ENCODE peak calls at places on chromosomes 4 and X, in ten cellular contexts. W is testis, D is esophagus squamous epithelium, C is adrenal gland, X is heart left ventricle, V is IMR-90, L is breast epithelium, O is GM12878, U is K562, E is spleen. N is an unnamed sample.

GRCh38 chr4:54484361-54484760 is 173.4 kb upstream of the KIT start:
- DNase-seq in L (no peak), U (no peak), X (no peak), O (no peak), C (no peak), E (no peak), V (no peak), W (no peak), D (no peak), N (no peak)

GRCh38 chr4:139229534-139230039 is 50.4 kb downstream of the MGARP start:
- DNase-seq in U (peak; percentile 61), O (no peak), L (no peak), D (no peak), W (peak; percentile 20), X (no peak), E (no peak), V (peak; percentile 68), C (no peak), N (no peak)

GRCh38 chrX:22629105-22629725 is 356.5 kb downstream of the CBLL2 start:
- DNase-seq in L (no peak), W (no peak), X (no peak), C (no peak), D (no peak), V (peak; percentile 74), E (no peak), O (no peak), U (no peak), N (no peak)

GRCh38 chr4:123415977-123416376 is 19.4 kb downstream of the SPRY1 start:
- DNase-seq in V (peak; percentile 45), D (no peak), W (no peak), L (no peak), O (no peak), U (peak; percentile 37), C (no peak), X (no peak), E (no peak), N (no peak)

GRCh38 chrX:103183912-103184311 is 31.0 kb upstream of the BEX4 start:
- DNase-seq in X (no peak), D (no peak), O (no peak), U (no peak), W (no peak), L (no peak), C (no peak), E (no peak), V (no peak), N (no peak)

GRCh38 chr4:156949373-156949814 is 22.2 kb downstream of the PDGFC start:
- DNase-seq in X (no peak), O (no peak), D (no peak), V (peak; percentile 80), E (no peak), W (no peak), L (no peak), C (no peak), U (no peak), N (no peak)

GRCh38 chr4:4625488-4625887 is 83.6 kb upstream of the STX18 start:
- DNase-seq in X (no peak), U (no peak), V (peak; percentile 84), O (no peak), D (no peak), C (no peak), W (no peak), L (no peak), E (no peak), N (no peak)

GRCh38 chrX:116238866-116239265 is 68.3 kb downstream of the AGTR2 start:
- DNase-seq in V (no peak), E (no peak), W (no peak), O (no peak), L (no peak), U (no peak), C (no peak), X (no peak), D (no peak), N (no peak)

GRCh38 chr4:125070869-125071268 is 243.9 kb upstream of the FAT4 start:
- DNase-seq in V (no peak), E (no peak), W (peak; percentile 28), U (no peak), O (no peak), X (no peak), L (no peak), D (no peak), C (no peak), N (no peak)

GRCh38 chr4:184331155-184331995 is 113.7 kb upstream of the ENPP6 start:
- DNase-seq in U (no peak), X (peak; percentile 50), W (peak; percentile 40), V (peak; percentile 23), L (peak; percentile 78), C (peak; percentile 89), E (no peak), D (no peak), O (no peak), N (no peak)

GRCh38 chr4:184337907-184338306 is 120.2 kb upstream of the ENPP6 start:
- DNase-seq in V (no peak), L (no peak), X (no peak), D (no peak), O (no peak), U (no peak), C (no peak), E (no peak), W (no peak), N (no peak)

GRCh38 chr4:184330008-184330400 is 112.3 kb upstream of the ENPP6 start:
- DNase-seq in V (peak; percentile 40), O (peak; percentile 90), U (no peak), E (peak; percentile 88), X (no peak), C (peak; percentile 75), D (peak; percentile 11), W (peak; percentile 37), L (no peak), N (peak; percentile 81)

DNA sequence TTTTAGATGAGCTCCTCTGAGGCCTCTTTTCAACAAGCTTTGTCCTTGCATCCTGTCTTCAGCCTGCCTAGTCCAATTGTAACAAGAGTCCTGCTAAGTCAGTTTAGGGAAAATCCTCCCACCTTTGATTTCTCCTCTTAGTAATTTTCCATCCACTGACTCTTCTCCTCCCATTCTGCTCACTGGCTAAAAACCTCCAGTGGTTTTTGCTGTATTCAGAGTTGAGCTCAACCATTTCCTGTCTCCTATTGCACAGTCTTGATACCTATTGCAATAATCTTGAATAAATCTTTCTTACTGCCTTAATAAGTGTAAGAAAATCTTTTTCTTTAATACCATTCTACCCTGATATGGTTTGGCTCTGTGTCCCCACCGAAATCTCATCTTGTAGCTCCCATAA is 117.8 kb upstream of the ENPP6 start:
- DNase-seq in O (no peak), V (peak; percentile 41), X (no peak), C (no peak), E (no peak), D (no peak), L (no peak), W (no peak), U (no peak), N (no peak)
- H3K36me3 ChIP-seq in O (peaks cover 2% of the 10 kb centered on the region), V (no peaks in the 10 kb centered on the region), X (no peaks in the 10 kb centered on the region), C (no peaks in the 10 kb centered on the region), E (no peaks in the 10 kb centered on the region), D (no peaks in the 10 kb centered on the region), L (no peaks in the 10 kb centered on the region), W (no peaks in the 10 kb centered on the region), U (no peaks in the 10 kb centered on the region), N (no peaks in the 10 kb centered on the region)

DNA sequence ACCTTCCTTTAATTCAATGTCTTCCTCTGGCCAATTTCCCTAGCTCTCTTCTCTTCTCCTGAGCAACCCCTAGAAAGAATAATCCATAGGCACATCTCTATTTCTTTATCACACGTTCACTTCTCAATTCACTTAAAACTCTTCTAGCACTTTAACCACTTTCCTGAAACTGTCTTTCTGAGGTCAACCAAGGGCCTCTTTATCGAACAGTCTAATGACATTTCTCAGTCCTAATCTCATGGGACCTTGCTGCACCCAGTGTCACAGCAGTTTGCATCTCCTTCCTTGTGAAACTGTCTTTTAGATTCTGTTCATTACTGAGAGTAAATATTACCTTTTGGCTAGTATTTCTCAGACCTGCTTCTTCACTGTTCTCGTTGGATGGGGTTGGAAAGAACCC is 285.3 kb upstream of the RASGEF1B start:
- DNase-seq in L (no peak), U (peak; percentile 23), C (no peak), E (no peak), X (no peak), D (no peak), V (no peak), W (no peak), O (peak; percentile 8), N (no peak)
- TF ChIP-seq POLR2A in L (no peak), U (no peak), C (no peak), E (no peak), X (no peak), D (no peak), V (no peak), W (no peak), O (no peak), N (no peak)

GRCh38 chr4:153555730-153556440 is 89.7 kb downstream of the TMEM131L start:
- DNase-seq in X (peak; percentile 93), O (no peak), E (no peak), C (peak; percentile 76), V (peak; percentile 84), D (no peak), U (peak; percentile 25), W (peak; percentile 82), L (no peak), N (peak; percentile 86)
- H3K4me3 ChIP-seq in X (no peak overlapping the region), O (no peak overlapping the region), E (no peak overlapping the region), C (no peak overlapping the region), V (peak overlapping the region; percentile 12), D (no peak overlapping the region), U (no peak overlapping the region), W (no peak overlapping the region), L (no peak overlapping the region), N (no peak overlapping the region)

GRCh38 chr4:118288097-118288496 is 64.7 kb downstream of the PRSS12 start:
- DNase-seq in W (no peak), U (no peak), V (peak; percentile 97), O (no peak), E (no peak), C (no peak), X (no peak), L (no peak), D (no peak), N (no peak)

GRCh38 chr4:118287691-118288090 is 65.1 kb downstream of the PRSS12 start:
- DNase-seq in C (no peak), E (no peak), X (no peak), L (no peak), V (peak; percentile 46), O (no peak), W (no peak), U (no peak), D (no peak), N (no peak)

GRCh38 chr4:118286685-118287084 is 66.1 kb downstream of the PRSS12 start:
- DNase-seq in O (no peak), L (no peak), D (no peak), V (no peak), X (no peak), C (no peak), U (no peak), E (no peak), W (no peak), N (no peak)

GRCh38 chr4:118289794-118290193 is 63.0 kb downstream of the PRSS12 start:
- DNase-seq in O (no peak), U (no peak), E (no peak), V (peak; percentile 92), L (no peak), W (no peak), D (no peak), X (no peak), C (no peak), N (no peak)

DNA sequence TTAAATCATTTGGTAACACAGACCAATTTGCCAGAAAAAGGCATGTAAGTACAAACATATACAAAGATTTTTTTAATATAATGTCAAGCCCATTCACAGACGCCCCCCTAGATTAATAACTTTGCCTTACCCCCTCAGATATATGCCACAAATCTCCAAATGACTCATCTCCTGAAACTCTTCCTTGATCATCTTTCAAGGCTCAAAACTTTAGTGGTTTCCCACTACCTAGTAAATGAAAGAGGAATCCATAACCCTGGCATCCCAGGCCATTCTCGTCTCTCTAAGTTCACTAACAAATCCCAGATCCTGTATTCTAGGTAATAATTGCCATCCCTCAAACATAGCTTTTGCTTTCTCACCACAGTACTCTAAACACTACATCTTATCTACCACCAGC is 61.9 kb downstream of the PRSS12 start:
- DNase-seq in W (no peak), L (no peak), O (no peak), C (no peak), E (no peak), D (no peak), V (peak; percentile 30), X (no peak), U (no peak), N (no peak)
- H3K36me3 ChIP-seq in W (no peaks in the 10 kb centered on the region), L (no peaks in the 10 kb centered on the region), O (no peaks in the 10 kb centered on the region), C (no peaks in the 10 kb centered on the region), E (no peaks in the 10 kb centered on the region), D (no peaks in the 10 kb centered on the region), V (peaks cover 9% of the 10 kb centered on the region), X (no peaks in the 10 kb centered on the region), U (no peaks in the 10 kb centered on the region), N (no peaks in the 10 kb centered on the region)